ENCODE peak calls at places on chromosome 7, in nine cellular contexts. E is cardiac fibroblast; K is non-pigmented ciliary epithelial cell; F is NCI-H446; Z is substantia nigra; I is fibroblast of the aortic adventitia; X is HL-60; C is activated CD8-positive, alpha-beta memory T cell treated with anti-CD3 and anti-CD28 coated beads, Interleukin-2, amount 50 U/mL, for 4 hours; T is Calu3. R is an unnamed sample.

GRCh38 chr7:44801890-44802289 is 5.4 kb downstream of the PPIA start:
- DNase-seq in E (no peak), K (no peak), F (no peak), Z (no peak), I (no peak), X (no peak), C (no peak), T (no peak), R (no peak)

GRCh38 chr7:66050990-66051424 is 24.6 kb upstream of the ASL start:
- DNase-seq in E (peak; percentile 99), K (peak; percentile 78), F (peak; percentile 43), Z (no peak), I (peak; percentile 98), X (no peak), C (no peak), T (peak; percentile 65), R (no peak)

GRCh38 chr7:141272417-141272816 is 198.6 kb downstream of the TMEM178B start:
- DNase-seq in E (no peak), K (no peak), F (no peak), Z (no peak), I (no peak), X (no peak), C (no peak), T (no peak), R (no peak)

GRCh38 chr7:35436452-35436851 is 182.6 kb upstream of the TBX20 start:
- DNase-seq in E (no peak), K (no peak), F (no peak), Z (no peak), I (no peak), X (no peak), C (no peak), T (no peak), R (no peak)

GRCh38 chr7:45102785-45103712 is 8.4 kb downstream of the TBRG4 start:
- DNase-seq in E (no peak), K (no peak), F (no peak), Z (no peak), I (no peak), X (no peak), C (no peak), T (no peak), R (no peak)

GRCh38 chr7:71835056-71835455 is 577.1 kb downstream of the CALN1 start:
- DNase-seq in E (no peak), K (peak; percentile 17), F (no peak), Z (no peak), I (no peak), X (no peak), C (no peak), T (no peak), R (no peak)

GRCh38 chr7:70460562-70460961 is 671.4 kb upstream of the GALNT17 start:
- DNase-seq in E (no peak), K (no peak), F (no peak), Z (no peak), I (no peak), X (no peak), C (no peak), T (no peak), R (no peak)

GRCh38 chr7:130356121-130356759 is 11.6 kb downstream of the CPA5 start:
- DNase-seq in E (peak; percentile 98), K (peak; percentile 94), F (no peak), Z (no peak), I (peak; percentile 96), X (no peak), C (no peak), T (peak; percentile 76), R (no peak)

GRCh38 chr7:132836746-132837145 is 245.1 kb downstream of the CHCHD3 start:
- DNase-seq in E (no peak), K (peak; percentile 36), F (no peak), Z (no peak), I (peak; percentile 16), X (no peak), C (no peak), T (no peak), R (no peak)

GRCh38 chr7:111113263-111114017 is 22.5 kb downstream of the LRRN3 start:
- DNase-seq in E (peak; percentile 62), K (no peak), F (no peak), Z (no peak), I (peak; percentile 79), X (no peak), C (no peak), T (no peak), R (no peak)

GRCh38 chr7:116324582-116324981 is 114.2 kb downstream of the TES start:
- DNase-seq in E (no peak), K (no peak), F (no peak), Z (no peak), I (no peak), X (no peak), C (no peak), T (no peak), R (no peak)

GRCh38 chr7:156892086-156892800 is 740 bp downstream of the LMBR1 start:
- DNase-seq in E (peak; percentile 44), K (no peak), F (no peak), Z (no peak), I (no peak), X (no peak), C (peak; percentile 61), T (peak; percentile 68), R (peak; percentile 66)

GRCh38 chr7:22853674-22854157 is 31.1 kb upstream of the TOMM7 start:
- DNase-seq in E (peak; percentile 34), K (no peak), F (no peak), Z (no peak), I (peak; percentile 19), X (no peak), C (peak; percentile 58), T (no peak), R (no peak)

R was measured in Right ventricle myocardium superior.